ENCODE peak calls at places on chromosomes 12 and 14, in four cellular contexts. O is colonic mucosa; T is CD8-positive, alpha-beta memory T cell; G is ovary. A is an unnamed sample.

GRCh38 chr12:31853520-31853919 is 105.7 kb upstream of the RESF1 start:
- DNase-seq in G (no peak), T (no peak), O (no peak), A (no peak)

GRCh38 chr12:89752331-89752730 is 43.7 kb upstream of the ATP2B1 start:
- DNase-seq in G (no peak), O (no peak), T (no peak), A (no peak)

GRCh38 chr12:89098390-89099102 is 253.8 kb downstream of the DUSP6 start:
- DNase-seq in O (no peak), G (no peak), T (no peak), A (peak; percentile 63)

GRCh38 chr12:68225576-68226476 is at the start of gene IL26:
- DNase-seq in G (no peak), O (no peak), T (no peak), A (no peak)

GRCh38 chr12:89551747-89552146 is 25.9 kb upstream of the POC1B start:
- DNase-seq in G (no peak), T (no peak), O (no peak), A (no peak)

GRCh38 chr12:93706387-93706786 is 29.2 kb downstream of the CRADD start:
- DNase-seq in G (no peak), O (no peak), T (no peak), A (no peak)

GRCh38 chr12:70756118-70756517 is 118.9 kb upstream of the PTPRB start:
- DNase-seq in T (no peak), G (no peak), O (no peak), A (no peak)

GRCh38 chr12:6272300-6273208 is 37.9 kb upstream of the PLEKHG6 start:
- DNase-seq in G (no peak), O (no peak), T (no peak), A (no peak)

GRCh38 chr12:58443981-58444371 is 476.3 kb downstream of the LRIG3 start:
- DNase-seq in O (peak; percentile 36), T (no peak), G (no peak), A (no peak)

GRCh38 chr12:64757778-64758177 is 1.4 kb downstream of the GNS start:
- DNase-seq in G (no peak), O (no peak), T (no peak), A (no peak)

GRCh38 chr12:27344246-27344645 is 11.6 kb downstream of the BMAL2 start:
- DNase-seq in G (no peak), O (no peak), T (no peak), A (no peak)

GRCh38 chr12:82486524-82487235 is 128.4 kb downstream of the METTL25 start:
- DNase-seq in T (no peak), O (no peak), G (no peak), A (no peak)

GRCh38 chr12:5798242-5799015 is 146.6 kb downstream of the ANO2 start:
- DNase-seq in T (no peak), O (no peak), G (no peak), A (no peak)

GRCh38 chr12:94892544-94893267 is 110.8 kb downstream of the NDUFA12 start:
- DNase-seq in T (no peak), G (no peak), O (no peak), A (no peak)

GRCh38 chr14:76848879-76849278 is 22.7 kb downstream of the LRRC74A start:
- DNase-seq in O (no peak), G (no peak), T (no peak), A (no peak)

GRCh38 chr12:90085491-90086274 is 377.0 kb upstream of the ATP2B1 start:
- DNase-seq in G (no peak), T (no peak), O (no peak), A (no peak)

GRCh38 chr14:91606851-91607250 is 96.7 kb upstream of the PPP4R3A start:
- DNase-seq in T (no peak), G (no peak), O (no peak), A (no peak)

GRCh38 chr12:9344540-9344939 is 136.3 kb upstream of the PZP start:
- DNase-seq in G (no peak), O (no peak), T (no peak), A (no peak)

GRCh38 chr12:52442600-52443061 is 8.5 kb upstream of the KRT75 start:
- DNase-seq in T (no peak), O (no peak), G (no peak), A (peak; percentile 11)

GRCh38 chr12:52446346-52447045 is 5.5 kb downstream of the KRT6B start:
- DNase-seq in O (no peak), G (no peak), T (no peak), A (no peak)

GRCh38 chr12:52443966-52444365 is 8.0 kb downstream of the KRT6B start:
- DNase-seq in G (no peak), T (no peak), O (no peak), A (no peak)

GRCh38 chr12:52444647-52445595 is 7.0 kb downstream of the KRT6B start:
- DNase-seq in T (no peak), G (no peak), O (no peak), A (no peak)

DNA sequence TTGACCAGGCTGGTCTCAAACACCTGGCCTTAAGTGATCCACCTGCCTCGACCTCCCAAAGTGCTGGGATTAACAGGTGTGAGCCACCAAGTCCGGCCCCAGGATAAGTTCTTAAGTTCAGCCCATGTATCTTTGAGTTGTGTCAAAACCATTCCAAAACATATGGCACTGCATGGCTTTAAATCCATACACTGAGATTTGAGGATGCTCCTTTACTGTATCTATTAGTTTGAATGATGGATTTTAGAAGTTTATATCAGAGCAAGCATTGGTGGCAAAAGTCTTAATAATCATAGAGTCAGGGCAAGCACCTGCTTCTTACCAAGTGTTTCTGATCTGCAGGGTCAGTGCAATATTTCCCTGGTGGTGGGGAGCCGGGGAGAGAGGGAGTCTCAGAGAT is 6.1 kb downstream of the KRT6B start:
- DNase-seq in O (no peak), G (no peak), T (no peak), A (no peak)
- H3K27ac ChIP-seq in O (no peak overlapping the region), G (no peak overlapping the region), T (no peak overlapping the region), A (no peak overlapping the region)

GRCh38 chr12:4562034-4562657 is at the start of gene DYRK4:
- DNase-seq in T (no peak), G (peak; percentile 84), O (peak; percentile 96), A (peak; percentile 85)
- H3K4me3 ChIP-seq in T (no peak within 1 kb of the TSS), G (peak within 1 kb of the TSS; percentile 27), O (peak within 1 kb of the TSS; percentile 26), A (peak within 1 kb of the TSS; percentile 33)

GRCh38 chr12:106303202-106303820 is 778 bp downstream of the TCP11L2 start:
- DNase-seq in T (peak; percentile 80), O (peak; percentile 87), G (peak; percentile 88), A (no peak)

GRCh38 chr12:106304001-106304421 is 1.5 kb downstream of the TCP11L2 start:
- DNase-seq in G (no peak), O (no peak), T (no peak), A (no peak)

GRCh38 chr12:106307176-106307575 is 4.6 kb downstream of the TCP11L2 start:
- DNase-seq in G (no peak), O (no peak), T (no peak), A (no peak)

GRCh38 chr12:106304797-106305196 is 2.3 kb downstream of the TCP11L2 start:
- DNase-seq in T (no peak), G (no peak), O (no peak), A (no peak)

DNA sequence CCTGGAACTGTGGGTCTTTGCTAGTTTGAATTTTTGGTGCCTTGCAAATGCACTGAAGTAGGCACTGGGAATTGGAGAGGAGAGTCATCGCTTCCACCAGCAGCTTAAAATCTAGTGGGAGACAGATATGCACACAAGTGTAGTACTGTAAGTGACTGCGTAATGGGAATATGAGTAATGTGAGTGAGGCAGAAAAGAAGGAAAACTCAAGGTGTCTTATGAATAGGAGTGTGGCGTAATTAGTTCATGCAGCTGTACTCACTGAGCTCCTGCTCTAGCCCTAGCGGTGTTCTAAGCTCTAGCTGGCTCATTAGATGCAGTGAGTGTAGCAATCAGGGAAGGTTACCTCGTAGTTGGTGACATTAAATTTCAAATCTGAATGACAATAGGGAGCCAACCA is 2.8 kb downstream of the TCP11L2 start:
- DNase-seq in G (no peak), O (no peak), T (no peak), A (no peak)
- H3K27ac ChIP-seq in G (no peak overlapping the region), O (no peak overlapping the region), T (no peak overlapping the region), A (no peak overlapping the region)

DNA sequence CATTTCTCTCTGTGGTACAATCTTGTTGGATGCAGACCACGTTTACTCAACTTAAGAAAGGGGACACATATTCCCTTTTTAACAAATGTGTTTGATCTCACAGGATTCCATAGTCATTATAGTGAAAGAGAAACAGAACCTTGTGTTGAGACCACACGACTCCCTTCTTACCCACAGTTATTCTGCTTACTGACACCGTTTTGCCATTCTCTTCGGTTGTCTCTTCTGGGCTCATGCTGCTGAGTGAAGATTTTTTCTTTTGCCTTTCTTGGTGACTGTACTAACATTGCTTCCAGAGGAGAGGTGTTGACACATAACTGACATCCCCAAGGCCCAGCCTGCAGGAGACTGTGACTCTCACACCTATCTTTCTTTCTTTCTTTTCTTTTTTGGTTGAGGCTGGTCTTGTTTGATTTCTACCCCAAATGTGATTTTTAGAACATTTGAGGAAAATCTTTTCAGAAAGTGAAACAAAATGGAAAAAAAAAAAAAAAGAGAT is 61.2 kb upstream of the OTOGL start:
- DNase-seq in T (no peak), O (no peak), G (no peak), A (no peak)
- H3K4me3 ChIP-seq in T (no peak overlapping the region), O (no peak overlapping the region), G (no peak overlapping the region), A (no peak overlapping the region)

GRCh38 chr12:112927475-112927874 is 10.8 kb upstream of the OAS3 start:
- DNase-seq in G (no peak), T (no peak), O (no peak), A (no peak)

GRCh38 chr12:112927925-112928324 is 10.3 kb upstream of the OAS3 start:
- DNase-seq in T (no peak), O (no peak), G (no peak), A (no peak)

GRCh38 chr12:112929715-112930114 is 8.6 kb upstream of the OAS3 start:
- DNase-seq in G (no peak), T (no peak), O (no peak), A (no peak)

GRCh38 chr12:112928978-112929377 is 9.3 kb upstream of the OAS3 start:
- DNase-seq in G (no peak), T (no peak), O (no peak), A (no peak)

GRCh38 chr12:112924986-112925385 is 13.3 kb upstream of the OAS3 start:
- DNase-seq in G (no peak), O (peak; percentile 35), T (no peak), A (no peak)
- H3K27ac ChIP-seq in G (no peak overlapping the region), O (peak overlapping the region; percentile 75), T (no peak overlapping the region), A (no peak overlapping the region)

GRCh38 chr12:113232787-113233585 is 11.7 kb downstream of the TPCN1 start:
- DNase-seq in O (no peak), T (peak; percentile 50), G (no peak), A (peak; percentile 67)
- H3K4me3 ChIP-seq in O (no peak overlapping the region), T (peak overlapping the region; percentile 41), G (no peak overlapping the region), A (no peak overlapping the region)

A was measured in iPS DF 6.9.